ENCODE peak calls at places on chromosomes 11 and 22, in eight cellular contexts. One of them, this sample, is unnamed.

GRCh38 chr11:117220568-117220967 is 11.3 kb downstream of the PCSK7 start:
- DNase-seq in fibroblast of lung: no peak
- DNase-seq in neural progenitor cell: no peak
- DNase-seq in spleen: no peak
- DNase-seq in heart left ventricle: peak; percentile 87
- DNase-seq in CD4-positive, CD25-positive, alpha-beta regulatory T cell: no peak
- DNase-seq in heart right ventricle: peak; percentile 75
- DNase-seq in RWPE2: peak; percentile 30
- DNase-seq in this sample: no peak

GRCh38 chr11:120235024-120235628 is 4.8 kb upstream of the POU2F3 start:
- DNase-seq in RWPE2: no peak
- DNase-seq in neural progenitor cell: peak; percentile 86
- DNase-seq in fibroblast of lung: peak; percentile 47
- DNase-seq in heart left ventricle: peak; percentile 65
- DNase-seq in heart right ventricle: peak; percentile 65
- DNase-seq in spleen: no peak
- DNase-seq in CD4-positive, CD25-positive, alpha-beta regulatory T cell: peak; percentile 71
- DNase-seq in this sample: peak; percentile 82

GRCh38 chr11:8032122-8032521 is 45.0 kb downstream of the EIF3F start:
- DNase-seq in CD4-positive, CD25-positive, alpha-beta regulatory T cell: no peak
- DNase-seq in neural progenitor cell: no peak
- DNase-seq in heart left ventricle: no peak
- DNase-seq in fibroblast of lung: no peak
- DNase-seq in spleen: peak; percentile 58
- DNase-seq in RWPE2: no peak
- DNase-seq in heart right ventricle: no peak
- DNase-seq in this sample: no peak

GRCh38 chr11:128893578-128894295 is 2.6 kb downstream of the KCNJ5 start:
- DNase-seq in heart left ventricle: peak; percentile 58
- DNase-seq in neural progenitor cell: no peak
- DNase-seq in spleen: no peak
- DNase-seq in RWPE2: no peak
- DNase-seq in fibroblast of lung: no peak
- DNase-seq in heart right ventricle: no peak
- DNase-seq in CD4-positive, CD25-positive, alpha-beta regulatory T cell: no peak
- DNase-seq in this sample: no peak

GRCh38 chr11:96263361-96263763 is 79.6 kb downstream of the MAML2 start:
- DNase-seq in heart left ventricle: no peak
- DNase-seq in neural progenitor cell: no peak
- DNase-seq in RWPE2: no peak
- DNase-seq in spleen: no peak
- DNase-seq in heart right ventricle: no peak
- DNase-seq in CD4-positive, CD25-positive, alpha-beta regulatory T cell: no peak
- DNase-seq in fibroblast of lung: peak; percentile 80
- DNase-seq in this sample: peak; percentile 82

GRCh38 chr22:43537019-43537585 is 125.3 kb downstream of the MPPED1 start:
- DNase-seq in fibroblast of lung: no peak
- DNase-seq in heart right ventricle: no peak
- DNase-seq in RWPE2: no peak
- DNase-seq in neural progenitor cell: no peak
- DNase-seq in heart left ventricle: no peak
- DNase-seq in spleen: no peak
- DNase-seq in CD4-positive, CD25-positive, alpha-beta regulatory T cell: no peak
- DNase-seq in this sample: no peak

GRCh38 chr22:49701380-49702067 is 126.1 kb downstream of the BRD1 start:
- DNase-seq in RWPE2: no peak
- DNase-seq in neural progenitor cell: no peak
- DNase-seq in spleen: no peak
- DNase-seq in CD4-positive, CD25-positive, alpha-beta regulatory T cell: peak; percentile 17
- DNase-seq in heart left ventricle: no peak
- DNase-seq in fibroblast of lung: no peak
- DNase-seq in heart right ventricle: no peak
- DNase-seq in this sample: no peak

GRCh38 chr11:115042002-115042401 is 363.7 kb downstream of the NXPE2 start:
- DNase-seq in fibroblast of lung: no peak
- DNase-seq in heart right ventricle: peak; percentile 55
- DNase-seq in spleen: no peak
- DNase-seq in neural progenitor cell: no peak
- DNase-seq in heart left ventricle: peak; percentile 76
- DNase-seq in CD4-positive, CD25-positive, alpha-beta regulatory T cell: no peak
- DNase-seq in RWPE2: no peak
- DNase-seq in this sample: peak; percentile 8

GRCh38 chr11:64238076-64238475 is 2.8 kb upstream of the FKBP2 start:
- DNase-seq in neural progenitor cell: no peak
- DNase-seq in RWPE2: peak; percentile 40
- DNase-seq in CD4-positive, CD25-positive, alpha-beta regulatory T cell: no peak
- DNase-seq in heart left ventricle: no peak
- DNase-seq in spleen: peak; percentile 82
- DNase-seq in heart right ventricle: no peak
- DNase-seq in fibroblast of lung: no peak
- DNase-seq in this sample: no peak

GRCh38 chr22:29617922-29618629 is 14.6 kb downstream of the NF2 start:
- DNase-seq in CD4-positive, CD25-positive, alpha-beta regulatory T cell: peak; percentile 38
- DNase-seq in heart right ventricle: no peak
- DNase-seq in heart left ventricle: no peak
- DNase-seq in neural progenitor cell: no peak
- DNase-seq in spleen: no peak
- DNase-seq in fibroblast of lung: peak; percentile 86
- DNase-seq in RWPE2: no peak
- DNase-seq in this sample: peak; percentile 52

GRCh38 chr22:24427500-24428164 is at the start of gene ADORA2A:
- DNase-seq in neural progenitor cell: no peak
- DNase-seq in RWPE2: no peak
- DNase-seq in spleen: peak; percentile 99
- DNase-seq in heart left ventricle: no peak
- DNase-seq in CD4-positive, CD25-positive, alpha-beta regulatory T cell: peak; percentile 93
- DNase-seq in fibroblast of lung: no peak
- DNase-seq in heart right ventricle: peak; percentile 38
- DNase-seq in this sample: no peak

GRCh38 chr11:7494086-7494775 is 8.9 kb downstream of the OLFML1 start:
- DNase-seq in CD4-positive, CD25-positive, alpha-beta regulatory T cell: no peak
- DNase-seq in heart left ventricle: no peak
- DNase-seq in fibroblast of lung: no peak
- DNase-seq in heart right ventricle: no peak
- DNase-seq in neural progenitor cell: no peak
- DNase-seq in spleen: no peak
- DNase-seq in RWPE2: no peak
- DNase-seq in this sample: no peak

GRCh38 chr22:17343766-17344165 is 25.5 kb upstream of the CECR2 start:
- DNase-seq in heart left ventricle: no peak
- DNase-seq in fibroblast of lung: no peak
- DNase-seq in RWPE2: no peak
- DNase-seq in CD4-positive, CD25-positive, alpha-beta regulatory T cell: no peak
- DNase-seq in neural progenitor cell: no peak
- DNase-seq in spleen: no peak
- DNase-seq in heart right ventricle: no peak
- DNase-seq in this sample: no peak

GRCh38 chr22:43848366-43849171 is 13.7 kb downstream of the SULT4A1 start:
- DNase-seq in neural progenitor cell: peak; percentile 61
- DNase-seq in heart right ventricle: no peak
- DNase-seq in spleen: peak; percentile 63
- DNase-seq in CD4-positive, CD25-positive, alpha-beta regulatory T cell: no peak
- DNase-seq in heart left ventricle: no peak
- DNase-seq in RWPE2: no peak
- DNase-seq in fibroblast of lung: peak; percentile 30
- DNase-seq in this sample: peak; percentile 72

GRCh38 chr11:116813781-116814471 is 9.2 kb downstream of the APOA4 start:
- DNase-seq in RWPE2: no peak
- DNase-seq in fibroblast of lung: no peak
- DNase-seq in heart left ventricle: no peak
- DNase-seq in neural progenitor cell: no peak
- DNase-seq in heart right ventricle: no peak
- DNase-seq in CD4-positive, CD25-positive, alpha-beta regulatory T cell: no peak
- DNase-seq in spleen: no peak
- DNase-seq in this sample: no peak

GRCh38 chr22:38487946-38488345 is 18.2 kb downstream of the DDX17 start:
- DNase-seq in neural progenitor cell: no peak
- DNase-seq in RWPE2: no peak
- DNase-seq in fibroblast of lung: no peak
- DNase-seq in CD4-positive, CD25-positive, alpha-beta regulatory T cell: no peak
- DNase-seq in spleen: no peak
- DNase-seq in heart right ventricle: no peak
- DNase-seq in heart left ventricle: no peak
- DNase-seq in this sample: no peak

GRCh38 chr11:70650075-70650909 is 252.0 kb downstream of the CTTN start:
- DNase-seq in heart right ventricle: peak; percentile 33
- DNase-seq in neural progenitor cell: peak; percentile 94
- DNase-seq in fibroblast of lung: peak; percentile 69
- DNase-seq in spleen: no peak
- DNase-seq in heart left ventricle: peak; percentile 71
- DNase-seq in CD4-positive, CD25-positive, alpha-beta regulatory T cell: peak; percentile 27
- DNase-seq in RWPE2: no peak
- DNase-seq in this sample: peak; percentile 94

GRCh38 chr11:2271327-2272240 is 1.2 kb upstream of the ASCL2 start:
- DNase-seq in heart left ventricle: no peak
- DNase-seq in CD4-positive, CD25-positive, alpha-beta regulatory T cell: no peak
- DNase-seq in heart right ventricle: no peak
- DNase-seq in spleen: no peak
- DNase-seq in RWPE2: peak; percentile 55
- DNase-seq in fibroblast of lung: no peak
- DNase-seq in neural progenitor cell: no peak
- DNase-seq in this sample: no peak

GRCh38 chr11:96222102-96222501 is 120.9 kb downstream of the MAML2 start:
- DNase-seq in RWPE2: no peak
- DNase-seq in heart left ventricle: no peak
- DNase-seq in fibroblast of lung: no peak
- DNase-seq in CD4-positive, CD25-positive, alpha-beta regulatory T cell: no peak
- DNase-seq in neural progenitor cell: no peak
- DNase-seq in heart right ventricle: no peak
- DNase-seq in spleen: no peak
- DNase-seq in this sample: no peak

GRCh38 chr11:113521737-113522517 is 46.7 kb upstream of the DRD2 start:
- DNase-seq in fibroblast of lung: no peak
- DNase-seq in spleen: no peak
- DNase-seq in CD4-positive, CD25-positive, alpha-beta regulatory T cell: no peak
- DNase-seq in heart left ventricle: no peak
- DNase-seq in RWPE2: no peak
- DNase-seq in neural progenitor cell: no peak
- DNase-seq in heart right ventricle: no peak
- DNase-seq in this sample: no peak

GRCh38 chr11:134068829-134069425 is at the start of gene JAM3:
- DNase-seq in neural progenitor cell: peak; percentile 99
- DNase-seq in heart left ventricle: peak; percentile 97
- DNase-seq in spleen: peak; percentile 98
- DNase-seq in heart right ventricle: peak; percentile 97
- DNase-seq in RWPE2: peak; percentile 83
- DNase-seq in fibroblast of lung: peak; percentile 92
- DNase-seq in CD4-positive, CD25-positive, alpha-beta regulatory T cell: peak; percentile 94
- DNase-seq in this sample: peak; percentile 99

GRCh38 chr11:1737080-1737757 is 13.2 kb downstream of the IFITM10 start:
- DNase-seq in RWPE2: peak; percentile 16
- DNase-seq in neural progenitor cell: no peak
- DNase-seq in heart right ventricle: no peak
- DNase-seq in fibroblast of lung: no peak
- DNase-seq in CD4-positive, CD25-positive, alpha-beta regulatory T cell: no peak
- DNase-seq in heart left ventricle: no peak
- DNase-seq in spleen: no peak
- DNase-seq in this sample: no peak

GRCh38 chr11:31106963-31107576 is 262.5 kb downstream of the DCDC1 start:
- DNase-seq in heart right ventricle: peak; percentile 24
- DNase-seq in heart left ventricle: peak; percentile 60
- DNase-seq in neural progenitor cell: peak; percentile 89
- DNase-seq in spleen: no peak
- DNase-seq in RWPE2: no peak
- DNase-seq in fibroblast of lung: peak; percentile 4
- DNase-seq in CD4-positive, CD25-positive, alpha-beta regulatory T cell: peak; percentile 40
- DNase-seq in this sample: peak; percentile 80

GRCh38 chr11:35180311-35181233 is 41.6 kb downstream of the CD44 start:
- DNase-seq in RWPE2: no peak
- DNase-seq in neural progenitor cell: peak; percentile 20
- DNase-seq in fibroblast of lung: peak; percentile 82
- DNase-seq in heart left ventricle: no peak
- DNase-seq in CD4-positive, CD25-positive, alpha-beta regulatory T cell: no peak
- DNase-seq in spleen: no peak
- DNase-seq in heart right ventricle: no peak
- DNase-seq in this sample: no peak
- H3K27ac ChIP-seq in RWPE2: peak overlapping the region; percentile 66
- H3K27ac ChIP-seq in neural progenitor cell: no peak overlapping the region
- H3K27ac ChIP-seq in fibroblast of lung: peak overlapping the region; percentile 70
- H3K27ac ChIP-seq in heart left ventricle: no peak overlapping the region
- H3K27ac ChIP-seq in CD4-positive, CD25-positive, alpha-beta regulatory T cell: peak overlapping the region; percentile 63
- H3K27ac ChIP-seq in spleen: peak overlapping the region; percentile 36
- H3K27ac ChIP-seq in heart right ventricle: no peak overlapping the region
- H3K27ac ChIP-seq in this sample: no peak overlapping the region

GRCh38 chr11:111303476-111303875 is 5.1 kb downstream of the POU2AF3 start:
- DNase-seq in heart right ventricle: no peak
- DNase-seq in CD4-positive, CD25-positive, alpha-beta regulatory T cell: no peak
- DNase-seq in fibroblast of lung: peak; percentile 9
- DNase-seq in RWPE2: no peak
- DNase-seq in spleen: no peak
- DNase-seq in neural progenitor cell: no peak
- DNase-seq in heart left ventricle: no peak
- DNase-seq in this sample: peak; percentile 9
- H3K4me1 ChIP-seq in heart right ventricle: peaks cover 5% of the 10 kb centered on the region
- H3K4me1 ChIP-seq in CD4-positive, CD25-positive, alpha-beta regulatory T cell: peaks cover 2% of the 10 kb centered on the region
- H3K4me1 ChIP-seq in fibroblast of lung: no peaks in the 10 kb centered on the region
- H3K4me1 ChIP-seq in RWPE2: no peaks in the 10 kb centered on the region
- H3K4me1 ChIP-seq in spleen: peaks cover 16% of the 10 kb centered on the region
- H3K4me1 ChIP-seq in neural progenitor cell: no peaks in the 10 kb centered on the region
- H3K4me1 ChIP-seq in heart left ventricle: no peaks in the 10 kb centered on the region
- H3K4me1 ChIP-seq in this sample: no peaks in the 10 kb centered on the region

GRCh38 chr11:38711110-38711509 is 2113.1 kb upstream of the RAG2 start:
- DNase-seq in CD4-positive, CD25-positive, alpha-beta regulatory T cell: no peak
- DNase-seq in heart left ventricle: no peak
- DNase-seq in fibroblast of lung: no peak
- DNase-seq in heart right ventricle: no peak
- DNase-seq in RWPE2: no peak
- DNase-seq in spleen: no peak
- DNase-seq in neural progenitor cell: no peak
- DNase-seq in this sample: no peak

GRCh38 chr11:38710262-38710661 is 2112.2 kb upstream of the RAG2 start:
- DNase-seq in heart left ventricle: no peak
- DNase-seq in CD4-positive, CD25-positive, alpha-beta regulatory T cell: no peak
- DNase-seq in spleen: no peak
- DNase-seq in RWPE2: no peak
- DNase-seq in fibroblast of lung: no peak
- DNase-seq in neural progenitor cell: no peak
- DNase-seq in heart right ventricle: no peak
- DNase-seq in this sample: no peak
- H3K36me3 ChIP-seq in heart left ventricle: no peaks in the 10 kb centered on the region
- H3K36me3 ChIP-seq in CD4-positive, CD25-positive, alpha-beta regulatory T cell: no peaks in the 10 kb centered on the region
- H3K36me3 ChIP-seq in spleen: no peaks in the 10 kb centered on the region
- H3K36me3 ChIP-seq in RWPE2: no peaks in the 10 kb centered on the region
- H3K36me3 ChIP-seq in fibroblast of lung: no peaks in the 10 kb centered on the region
- H3K36me3 ChIP-seq in neural progenitor cell: no peaks in the 10 kb centered on the region
- H3K36me3 ChIP-seq in heart right ventricle: no peaks in the 10 kb centered on the region
- H3K36me3 ChIP-seq in this sample: no peaks in the 10 kb centered on the region

DNA sequence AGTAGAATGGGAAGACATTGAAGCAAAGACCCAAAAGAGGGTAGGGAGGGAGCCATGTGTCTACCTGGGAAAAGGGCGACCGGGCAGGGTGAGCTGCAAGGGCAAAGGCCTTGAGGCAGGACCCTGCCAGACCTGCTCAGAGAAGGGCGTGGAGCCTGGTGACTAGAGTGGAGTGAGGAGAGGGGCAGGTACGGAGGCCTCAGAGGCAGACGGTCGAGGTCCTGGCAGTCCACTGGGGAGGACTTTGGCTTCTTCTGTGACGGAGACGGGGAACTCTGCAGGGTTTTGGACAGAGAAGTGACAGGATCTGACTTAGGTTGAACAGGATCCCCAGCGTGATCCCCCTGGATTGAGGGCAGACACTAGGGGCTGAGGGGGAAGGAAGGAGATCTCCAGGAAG is 12.9 kb downstream of the RIBC2 start:
- DNase-seq in heart left ventricle: no peak
- DNase-seq in RWPE2: no peak
- DNase-seq in heart right ventricle: no peak
- DNase-seq in spleen: peak; percentile 47
- DNase-seq in CD4-positive, CD25-positive, alpha-beta regulatory T cell: no peak
- DNase-seq in neural progenitor cell: no peak
- DNase-seq in fibroblast of lung: no peak
- DNase-seq in this sample: no peak
- H3K27ac ChIP-seq in heart left ventricle: no peak overlapping the region
- H3K27ac ChIP-seq in RWPE2: no peak overlapping the region
- H3K27ac ChIP-seq in heart right ventricle: no peak overlapping the region
- H3K27ac ChIP-seq in spleen: no peak overlapping the region
- H3K27ac ChIP-seq in CD4-positive, CD25-positive, alpha-beta regulatory T cell: no peak overlapping the region
- H3K27ac ChIP-seq in neural progenitor cell: no peak overlapping the region
- H3K27ac ChIP-seq in fibroblast of lung: no peak overlapping the region
- H3K27ac ChIP-seq in this sample: no peak overlapping the region

This sample was measured in cardiac muscle cell.